ENCODE peak calls at places on chromosomes 3 and 15, in eight cellular contexts. B is HCT116, H is GM23338, S is HepG2, O is Panc1, T is GM12878, A is upper lobe of left lung, Z is K562. K is an unnamed sample.

GRCh38 chr3:58839187-58839586 is 172.6 kb upstream of the FAM3D start:
- ATAC-seq in B (no peak), S (no peak), H (no peak), Z (peak; percentile 62), O (no peak), A (no peak), T (no peak), K (no peak)

GRCh38 chr15:23694592-23694991 is 7.5 kb upstream of the NDN start:
- ATAC-seq in Z (no peak), H (no peak), B (no peak), O (no peak), S (no peak), A (no peak), T (no peak), K (no peak)

GRCh38 chr3:62073038-62073437 is 300.3 kb downstream of the FEZF2 start:
- ATAC-seq in A (no peak), H (no peak), S (no peak), T (no peak), O (no peak), B (no peak), Z (no peak), K (no peak)

GRCh38 chr15:70585707-70586034 is 177.7 kb downstream of the UACA start:
- ATAC-seq in T (no peak), A (no peak), Z (no peak), O (peak; percentile 30), H (peak; percentile 34), S (peak; percentile 11), B (no peak), K (no peak)

GRCh38 chr15:93477188-93477587 is 388.2 kb upstream of the RGMA start:
- ATAC-seq in H (peak; percentile 97), Z (no peak), A (no peak), S (no peak), B (no peak), T (no peak), O (no peak), K (no peak)

GRCh38 chr3:179410317-179410716 is 41.0 kb downstream of the GNB4 start:
- ATAC-seq in S (peak; percentile 69), T (peak; percentile 67), Z (peak; percentile 77), B (peak; percentile 52), A (no peak), O (peak; percentile 65), H (peak; percentile 57), K (no peak)

GRCh38 chr3:28835751-28836150 is 445.1 kb upstream of the RBMS3 start:
- ATAC-seq in O (no peak), H (peak; percentile 89), B (no peak), Z (no peak), A (no peak), S (no peak), T (no peak), K (no peak)

GRCh38 chr15:53665930-53666329 is 93.5 kb downstream of the WDR72 start:
- ATAC-seq in Z (no peak), S (peak; percentile 68), B (no peak), A (no peak), H (no peak), T (no peak), O (no peak), K (no peak)

GRCh38 chr3:107562979-107563531 is 40.3 kb downstream of the BBX start:
- ATAC-seq in B (no peak), O (no peak), H (peak; percentile 76), S (no peak), T (no peak), A (no peak), Z (no peak), K (no peak)

GRCh38 chr3:195139091-195139875 is 131.7 kb downstream of the XXYLT1 start:
- ATAC-seq in H (no peak), T (peak; percentile 84), Z (no peak), A (no peak), S (no peak), O (peak; percentile 30), B (no peak), K (no peak)

GRCh38 chr15:94674251-94674650 is 442.9 kb downstream of the MCTP2 start:
- ATAC-seq in A (no peak), S (no peak), B (no peak), H (no peak), O (no peak), T (no peak), Z (no peak), K (no peak)

GRCh38 chr3:63948995-63949394 is 36.8 kb upstream of the SCAANT1 start:
- ATAC-seq in Z (no peak), A (no peak), T (no peak), O (no peak), S (no peak), H (no peak), B (no peak), K (no peak)

GRCh38 chr15:90423920-90424319 is 35.9 kb downstream of the IQGAP1 start:
- ATAC-seq in O (no peak), Z (no peak), S (no peak), H (no peak), B (no peak), T (no peak), A (no peak), K (no peak)

GRCh38 chr15:69508659-69509058 is 56.0 kb downstream of the RPLP1 start:
- ATAC-seq in Z (no peak), S (no peak), O (no peak), T (no peak), A (no peak), H (no peak), B (no peak), K (no peak)

GRCh38 chr15:35481064-35481463 is 64.9 kb downstream of the DPH6 start:
- ATAC-seq in T (no peak), A (no peak), B (no peak), H (no peak), O (no peak), S (no peak), Z (no peak), K (no peak)

GRCh38 chr3:72487078-72487765 is 361.0 kb downstream of the SHQ1 start:
- ATAC-seq in B (peak; percentile 70), A (peak; percentile 92), O (peak; percentile 66), Z (peak; percentile 94), S (peak; percentile 62), T (peak; percentile 76), H (no peak), K (peak; percentile 79)

GRCh38 chr3:98691897-98692296 is 71.2 kb upstream of the ST3GAL6 start:
- ATAC-seq in H (no peak), Z (no peak), O (no peak), S (no peak), A (no peak), T (no peak), B (no peak), K (no peak)

GRCh38 chr3:99499235-99499798 is 139.1 kb upstream of the COL8A1 start:
- ATAC-seq in H (peak; percentile 92), Z (peak; percentile 63), T (peak; percentile 87), O (peak; percentile 86), S (peak; percentile 88), A (peak; percentile 61), B (peak; percentile 84), K (peak; percentile 46)

GRCh38 chr3:62184559-62184958 is 188.8 kb downstream of the FEZF2 start:
- ATAC-seq in H (peak; percentile 10), B (no peak), T (peak; percentile 43), S (peak; percentile 93), O (no peak), A (no peak), Z (no peak), K (no peak)

GRCh38 chr15:32122013-32122412 is 91.7 kb downstream of the CHRNA7 start:
- ATAC-seq in A (no peak), H (no peak), S (no peak), Z (no peak), T (no peak), O (no peak), B (no peak), K (no peak)
- H3K4me3 ChIP-seq in A (no peak overlapping the region), H (no peak overlapping the region), S (no peak overlapping the region), Z (no peak overlapping the region), T (no peak overlapping the region), O (no peak overlapping the region), B (no peak overlapping the region), K (no peak overlapping the region)

DNA sequence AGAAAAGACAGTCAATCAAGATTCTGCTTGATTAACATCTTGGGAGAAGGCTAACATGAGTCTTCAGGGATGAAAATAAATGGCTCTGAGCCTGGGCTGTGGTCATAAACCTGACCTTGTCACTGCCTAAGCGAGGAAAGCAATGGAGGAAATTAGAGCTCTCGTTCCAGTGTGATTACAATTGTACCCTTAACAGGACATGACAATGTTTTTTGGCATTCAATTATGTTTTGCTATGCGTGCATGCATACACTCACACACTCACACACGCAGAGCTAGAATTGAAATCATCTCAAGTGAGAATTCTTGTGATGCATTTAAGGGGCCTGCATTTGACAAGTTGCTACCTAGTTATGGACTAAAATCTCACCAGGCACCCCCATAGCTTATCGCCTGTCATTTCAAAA is 24.1 kb downstream of the ZNF80 start:
- ATAC-seq in B (no peak), Z (no peak), S (no peak), A (no peak), H (no peak), T (no peak), O (no peak), K (no peak)
- TF ChIP-seq POLR2AphosphoS5 in B (no peak), Z (no peak), S (no peak), A (no peak), H (no peak), T (no peak), O (no peak), K (no peak)

GRCh38 chr3:38834717-38835116 is 18.7 kb upstream of the SCN10A start:
- ATAC-seq in T (no peak), Z (no peak), A (no peak), B (peak; percentile 24), H (no peak), S (no peak), O (no peak), K (no peak)

GRCh38 chr3:38834110-38834509 is 18.1 kb upstream of the SCN10A start:
- ATAC-seq in S (peak; percentile 83), Z (peak; percentile 84), H (peak; percentile 74), O (peak; percentile 74), A (no peak), B (peak; percentile 83), T (peak; percentile 63), K (peak; percentile 63)

GRCh38 chr3:38835939-38836338 is 19.9 kb upstream of the SCN10A start:
- ATAC-seq in A (no peak), T (no peak), B (no peak), H (no peak), O (no peak), S (no peak), Z (no peak), K (no peak)

GRCh38 chr3:38837358-38837757 is 21.3 kb upstream of the SCN10A start:
- ATAC-seq in O (no peak), S (no peak), B (peak; percentile 25), Z (peak; percentile 37), H (peak; percentile 81), A (no peak), T (no peak), K (no peak)

DNA sequence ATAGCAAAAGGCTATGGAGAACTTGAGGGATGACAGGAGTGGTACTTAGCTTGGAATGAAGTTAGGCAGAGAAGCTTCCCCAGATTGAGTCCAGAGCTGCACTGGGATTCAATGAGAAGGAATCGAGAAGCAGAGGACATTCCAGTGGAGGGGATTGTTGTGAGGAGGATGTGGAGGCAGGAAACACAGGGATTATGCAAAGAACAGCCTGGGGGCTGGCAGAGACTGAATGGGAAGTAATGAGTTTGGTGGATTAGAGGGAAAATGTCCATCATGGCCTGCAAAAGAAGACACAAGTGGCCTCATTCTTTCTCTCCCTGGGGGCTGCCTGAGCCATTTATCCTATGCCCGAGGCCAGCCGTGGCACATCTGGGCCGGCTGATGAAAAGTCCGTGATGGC is 20.5 kb upstream of the SCN10A start:
- ATAC-seq in T (no peak), S (no peak), A (no peak), H (no peak), O (no peak), Z (no peak), B (no peak), K (no peak)
- H3K4me3 ChIP-seq in T (no peak overlapping the region), S (no peak overlapping the region), A (no peak overlapping the region), H (no peak overlapping the region), O (no peak overlapping the region), Z (no peak overlapping the region), B (no peak overlapping the region), K (no peak overlapping the region)

GRCh38 chr3:25378912-25379311 is 49.2 kb upstream of the RARB start:
- ATAC-seq in O (no peak), S (no peak), H (no peak), T (no peak), A (no peak), Z (no peak), B (no peak), K (no peak)
- TF ChIP-seq POLR2AphosphoS5 in O (no peak), S (no peak), H (no peak), T (no peak), A (no peak), Z (no peak), B (no peak), K (no peak)